ENCODE peak calls at places on chromosomes 12 and 14, in six cellular contexts. O, Z, C, P, N and X are unnamed samples.

GRCh38 chr14:33930464-33930863 is 20.4 kb downstream of the EGLN3 start:
- DNase-seq in O (no peak), Z (no peak), C (no peak), P (no peak), N (no peak), X (no peak)

GRCh38 chr12:67506739-67507138 is 141.8 kb upstream of the DYRK2 start:
- DNase-seq in O (no peak), Z (no peak), C (no peak), P (no peak), N (no peak), X (no peak)

GRCh38 chr12:54977155-54977554 is 7.4 kb downstream of the TESPA1 start:
- DNase-seq in O (no peak), Z (no peak), C (no peak), P (no peak), N (no peak), X (no peak)

GRCh38 chr14:69427596-69427995 is 29.1 kb downstream of the SLC39A9 start:
- DNase-seq in O (no peak), Z (no peak), C (no peak), P (no peak), N (no peak), X (no peak)

GRCh38 chr14:68968051-68968450 is 11.1 kb downstream of the ACTN1 start:
- DNase-seq in O (no peak), Z (no peak), C (no peak), P (no peak), N (no peak), X (no peak)

GRCh38 chr12:68121143-68121542 is 38.4 kb downstream of the IFNG start:
- DNase-seq in O (no peak), Z (no peak), C (no peak), P (no peak), N (no peak), X (no peak)

GRCh38 chr12:116415408-116416108 is 138.1 kb upstream of the MED13L start:
- DNase-seq in O (no peak), Z (no peak), C (no peak), P (no peak), N (no peak), X (no peak)

GRCh38 chr12:19025582-19025981 is 104.0 kb upstream of the PLEKHA5 start:
- DNase-seq in O (peak), Z (no peak), C (no peak), P (no peak), N (no peak), X (no peak)

GRCh38 chr12:1740161-1740948 is 49.5 kb downstream of the ADIPOR2 start:
- DNase-seq in O (no peak), Z (no peak), C (no peak), P (no peak), N (no peak), X (no peak)

GRCh38 chr12:45278447-45278846 is 62.6 kb downstream of the ANO6 start:
- DNase-seq in O (no peak), Z (no peak), C (no peak), P (no peak), N (no peak), X (no peak)

GRCh38 chr12:45269407-45269741 is 53.5 kb downstream of the ANO6 start:
- DNase-seq in O (no peak), Z (no peak), C (no peak), P (no peak), N (no peak), X (no peak)

GRCh38 chr12:45268672-45269406 is 52.9 kb downstream of the ANO6 start:
- DNase-seq in O (peak), Z (no peak), C (no peak), P (peak), N (peak), X (peak)

GRCh38 chr12:45276154-45276553 is 60.3 kb downstream of the ANO6 start:
- DNase-seq in O (no peak), Z (no peak), C (no peak), P (no peak), N (no peak), X (no peak)

DNA sequence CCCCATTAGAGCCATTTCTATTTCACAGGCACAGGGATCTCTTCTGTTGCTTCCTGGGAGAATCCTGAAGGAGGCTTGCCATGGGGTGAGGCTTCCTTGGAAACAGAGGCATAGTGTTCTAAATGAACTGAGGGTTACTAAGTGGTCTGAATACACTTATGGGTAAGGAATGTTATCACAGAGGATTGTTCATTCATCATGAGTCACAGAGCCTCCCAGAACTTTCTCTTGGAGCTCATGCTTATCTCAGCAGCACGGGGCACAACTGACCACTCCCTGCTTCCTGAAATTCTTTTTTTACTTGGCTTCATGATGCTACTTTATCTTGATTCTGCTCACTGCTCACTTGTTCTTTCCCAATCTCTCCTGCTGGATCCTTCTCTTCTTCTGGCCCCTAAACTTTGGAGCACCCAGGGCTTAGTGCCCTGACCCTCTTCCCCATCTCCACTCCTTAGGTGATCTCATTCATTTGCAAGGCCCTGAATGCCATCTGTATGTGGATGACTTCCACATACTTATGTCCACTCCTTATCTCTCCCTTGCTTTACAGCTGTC is 57.9 kb downstream of the ANO6 start:
- DNase-seq in O (peak), Z (no peak), C (no peak), P (peak), N (no peak), X (peak)
- TF ChIP-seq USF2 in O (peak), Z (no peak), C (no peak), P (no peak), N (no peak), X (no peak)

DNA sequence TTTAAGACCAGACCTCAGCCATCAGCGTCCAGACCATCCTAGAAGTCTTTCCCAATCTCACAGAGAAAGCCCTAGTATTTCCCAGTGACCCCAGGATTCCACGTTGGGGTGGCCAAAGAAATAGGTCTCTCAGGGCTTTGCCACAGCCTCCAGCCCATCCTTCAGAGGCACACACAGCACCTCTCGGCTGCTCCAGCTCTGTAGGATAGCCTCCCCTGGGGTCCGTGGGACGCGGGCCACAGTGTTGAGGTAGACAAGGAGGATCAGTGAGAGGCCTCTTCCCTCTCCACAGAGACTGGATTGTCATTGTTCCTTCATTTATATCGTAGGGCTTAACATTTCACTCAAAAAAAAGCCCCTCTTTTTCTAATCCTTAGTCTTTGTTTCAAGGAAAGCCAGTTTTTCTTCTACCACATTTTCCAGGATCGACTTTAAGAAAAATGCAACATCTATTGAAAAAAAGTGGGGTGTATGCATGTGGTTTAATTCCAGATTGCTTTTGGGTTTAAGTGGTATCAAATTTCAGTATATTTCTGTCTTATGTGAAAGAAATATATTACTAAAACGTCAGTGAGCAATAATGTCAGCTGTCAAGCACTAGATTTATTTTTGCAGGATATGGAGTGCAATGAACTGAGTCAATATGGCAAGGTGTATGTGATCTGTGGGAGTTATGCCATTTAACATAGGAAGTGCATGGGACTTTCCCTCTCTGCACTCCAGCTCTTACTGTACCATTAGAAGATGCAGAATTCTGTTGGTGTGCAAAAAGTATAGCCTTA is 187.5 kb downstream of the MSRB3 start:
- DNase-seq in O (no peak), Z (no peak), C (no peak), P (no peak), N (no peak), X (no peak)
- TF ChIP-seq EP300 in O (no peak), Z (no peak), C (no peak), P (no peak), N (no peak), X (no peak)

GRCh38 chr12:109773384-109774011 is 59.7 kb downstream of the TRPV4 start:
- DNase-seq in O (no peak), Z (no peak), C (no peak), P (no peak), N (no peak), X (no peak)
- TF ChIP-seq USF2 in O (no peak), Z (no peak), C (no peak), P (no peak), N (no peak), X (no peak)

GRCh38 chr14:99560946-99561683 is 42.9 kb downstream of the CCDC85C start:
- DNase-seq in O (no peak), Z (no peak), C (no peak), P (no peak), N (peak), X (no peak)
- TF ChIP-seq EP300 in O (no peak), Z (no peak), C (no peak), P (no peak), N (no peak), X (no peak)

GRCh38 chr14:51422704-51423103 is 182.7 kb downstream of the TMX1 start:
- DNase-seq in O (peak), Z (no peak), C (no peak), P (no peak), N (no peak), X (peak)

GRCh38 chr14:51424041-51424440 is 184.0 kb downstream of the TMX1 start:
- DNase-seq in O (no peak), Z (no peak), C (no peak), P (no peak), N (no peak), X (no peak)

GRCh38 chr14:51428981-51429380 is 188.9 kb downstream of the TMX1 start:
- DNase-seq in O (no peak), Z (no peak), C (no peak), P (no peak), N (no peak), X (no peak)

GRCh38 chr14:51419685-51420084 is 179.6 kb downstream of the TMX1 start:
- DNase-seq in O (peak), Z (no peak), C (no peak), P (no peak), N (no peak), X (no peak)

GRCh38 chr14:51424569-51425251 is 184.7 kb downstream of the TMX1 start:
- DNase-seq in O (no peak), Z (no peak), C (no peak), P (no peak), N (no peak), X (no peak)
- TF ChIP-seq USF2 in O (no peak), Z (no peak), C (no peak), P (no peak), N (no peak), X (no peak)